ENCODE peak calls at places on chromosomes 3 and 15, in nine cellular contexts. A is activated naive CD8-positive, alpha-beta T cell treated with anti-CD3 and anti-CD28 coated beads for 36 hours; E is thyroid gland; M is dermis blood vessel endothelial cell; X is sciatic nerve; K is kidney tubule cell; U is activated gamma-delta T cell treated with Interleukin-2 at 50 U/mL for 16 hours; I is Right ventricle myocardium superior; Z is T-helper 1 cell. Q is an unnamed sample.
A peak's percentile ranks its signal among the peaks of the same experiment; 100 is the strongest.

GRCh38 chr3:4584537-4585249 is 91.5 kb downstream of the ITPR1 start:
- DNase-seq in I (no peak), Z (no peak), M (peak; percentile 50), U (no peak), A (peak; percentile 38), K (peak; percentile 24), E (peak; percentile 35), X (peak; percentile 64), Q (no peak)

GRCh38 chr3:40169983-40170382 is 139.5 kb upstream of the EIF1B start:
- DNase-seq in K (no peak), M (no peak), U (no peak), X (no peak), Z (no peak), A (no peak), E (no peak), I (no peak), Q (no peak)

GRCh38 chr3:123586131-123586530 is 1.3 kb upstream of the HACD2 start:
- DNase-seq in U (no peak), K (peak; percentile 80), M (peak; percentile 66), A (peak; percentile 57), E (peak; percentile 37), I (no peak), Z (peak; percentile 3), X (no peak), Q (peak; percentile 47)

GRCh38 chr3:146134348-146135117 is 26.5 kb downstream of the PLOD2 start:
- DNase-seq in M (no peak), I (no peak), A (no peak), X (no peak), E (no peak), K (no peak), Z (no peak), U (no peak), Q (no peak)

GRCh38 chr3:105354429-105354828 is 12.3 kb upstream of the ALCAM start:
- DNase-seq in I (no peak), X (no peak), Z (no peak), M (no peak), K (peak; percentile 51), U (no peak), A (no peak), E (no peak), Q (no peak)

GRCh38 chr3:8561365-8561764 is 59.7 kb downstream of the LMCD1 start:
- DNase-seq in M (no peak), A (no peak), E (no peak), U (no peak), I (peak; percentile 81), X (no peak), Z (no peak), K (no peak), Q (no peak)

GRCh38 chr15:90214553-90215205 is 13.5 kb downstream of the SEMA4B start:
- DNase-seq in I (no peak), X (no peak), U (no peak), K (no peak), A (no peak), Z (no peak), E (peak; percentile 74), M (peak; percentile 31), Q (no peak)

GRCh38 chr15:29970402-29970695 is 112.4 kb upstream of the GOLGA8J start:
- DNase-seq in U (no peak), Z (no peak), E (no peak), X (no peak), K (no peak), A (no peak), I (no peak), M (peak; percentile 80), Q (peak; percentile 18)

GRCh38 chr3:44984335-44984734 is 8.3 kb downstream of the EXOSC7 start:
- DNase-seq in Z (no peak), A (no peak), E (peak; percentile 67), K (no peak), X (no peak), I (no peak), U (no peak), M (no peak), Q (no peak)

GRCh38 chr3:84891851-84892250 is 66.9 kb upstream of the CADM2 start:
- DNase-seq in K (no peak), X (no peak), A (no peak), U (no peak), E (no peak), I (no peak), Z (no peak), M (no peak), Q (no peak)

GRCh38 chr15:90871716-90872480 is 3.5 kb downstream of the FURIN start:
- DNase-seq in K (peak; percentile 28), M (peak; percentile 32), I (no peak), Z (no peak), X (no peak), U (no peak), A (peak; percentile 41), E (peak; percentile 35), Q (no peak)

GRCh38 chr3:39108309-39108708 is 829 bp downstream of the TTC21A start:
- DNase-seq in U (peak; percentile 38), K (no peak), Z (no peak), X (no peak), I (no peak), E (no peak), M (no peak), A (peak; percentile 36), Q (no peak)

GRCh38 chr3:24680214-24680967 is 185.7 kb upstream of the THRB start:
- DNase-seq in X (peak; percentile 83), M (peak; percentile 68), U (peak; percentile 24), I (peak; percentile 75), E (peak; percentile 75), A (peak; percentile 54), K (peak; percentile 67), Z (peak; percentile 9), Q (no peak)

GRCh38 chr3:139715736-139716135 is 38.0 kb upstream of the NMNAT3 start:
- DNase-seq in U (no peak), Z (no peak), K (no peak), A (no peak), E (no peak), X (no peak), M (no peak), I (no peak), Q (no peak)

GRCh38 chr3:177150970-177151627 is 46.2 kb downstream of the TBL1XR1 start:
- DNase-seq in I (no peak), Z (no peak), X (no peak), E (no peak), A (peak; percentile 19), U (peak; percentile 16), K (peak; percentile 81), M (peak; percentile 82), Q (peak; percentile 41)

GRCh38 chr15:51004103-51004536 is 90.6 kb downstream of the TNFAIP8L3 start:
- DNase-seq in U (no peak), K (peak; percentile 76), X (no peak), Z (no peak), E (no peak), I (no peak), A (no peak), M (no peak), Q (no peak)

GRCh38 chr3:151804267-151804666 is 9.6 kb upstream of the AADAC start:
- DNase-seq in X (no peak), I (no peak), U (no peak), K (no peak), E (no peak), M (no peak), Z (no peak), A (no peak), Q (no peak)

GRCh38 chr3:46517016-46517770 is 19.4 kb downstream of the RTP3 start:
- DNase-seq in M (peak; percentile 75), A (no peak), Z (no peak), X (no peak), U (no peak), K (peak; percentile 80), I (no peak), E (no peak), Q (no peak)

GRCh38 chr3:112888388-112889085 is 41.9 kb upstream of the CD200R1L start:
- DNase-seq in E (no peak), K (peak; percentile 5), Z (no peak), A (no peak), U (no peak), M (no peak), X (no peak), I (no peak), Q (no peak)

GRCh38 chr3:190381356-190381940 is 6.5 kb upstream of the CLDN16 start:
- DNase-seq in X (no peak), Z (no peak), A (no peak), U (no peak), E (no peak), K (peak; percentile 65), M (no peak), I (no peak), Q (no peak)

GRCh38 chr15:40554164-40554530 is 10.7 kb downstream of the CCDC32 start:
- DNase-seq in K (no peak), I (no peak), A (no peak), X (no peak), M (peak; percentile 43), U (no peak), E (no peak), Z (no peak), Q (no peak)

GRCh38 chr3:291028-291427 is 94.5 kb downstream of the CHL1 start:
- DNase-seq in Z (no peak), X (no peak), K (no peak), U (no peak), E (no peak), A (no peak), M (no peak), I (no peak), Q (no peak)

GRCh38 chr3:40397912-40398311 is 10.9 kb downstream of the ENTPD3 start:
- DNase-seq in M (no peak), X (no peak), U (no peak), A (no peak), Z (no peak), K (no peak), I (no peak), E (no peak), Q (no peak)

GRCh38 chr3:101387351-101387750 is 67.0 kb upstream of the IMPG2 start:
- DNase-seq in E (no peak), I (no peak), A (no peak), Z (no peak), X (no peak), K (no peak), U (no peak), M (no peak), Q (no peak)

GRCh38 chr15:85592148-85592547 is 202.6 kb downstream of the KLHL25 start:
- DNase-seq in X (no peak), E (no peak), Z (no peak), U (no peak), I (no peak), A (no peak), K (peak; percentile 68), M (peak; percentile 94), Q (no peak)

GRCh38 chr3:55868347-55868746 is 381.2 kb upstream of the WNT5A start:
- DNase-seq in I (no peak), A (no peak), X (no peak), Z (no peak), K (no peak), M (no peak), U (no peak), E (no peak), Q (no peak)

GRCh38 chr3:127114337-127115070 is 78.4 kb upstream of the PRR23E start:
- DNase-seq in X (peak; percentile 28), K (no peak), U (no peak), Z (no peak), I (no peak), M (no peak), A (no peak), E (no peak), Q (no peak)

GRCh38 chr15:79875213-79875612 is 21.6 kb downstream of the MTHFS start:
- DNase-seq in K (no peak), I (no peak), M (no peak), Z (no peak), A (no peak), U (no peak), X (no peak), E (no peak), Q (no peak)

GRCh38 chr15:36961956-36962355 is 138.4 kb downstream of the MEIS2 start:
- DNase-seq in K (peak; percentile 36), M (no peak), I (no peak), U (no peak), Z (no peak), X (no peak), E (no peak), A (no peak), Q (no peak)

GRCh38 chr3:171088496-171088895 is 62.0 kb upstream of the SLC2A2 start:
- DNase-seq in Z (no peak), M (no peak), K (no peak), A (no peak), U (no peak), X (no peak), I (no peak), E (no peak), Q (no peak)

GRCh38 chr3:133987136-133987535 is 42.6 kb downstream of the SLCO2A1 start:
- DNase-seq in U (no peak), Z (no peak), X (no peak), A (no peak), I (no peak), K (peak; percentile 26), M (peak; percentile 67), E (no peak), Q (no peak)